ENCODE peak calls at places on chromosome 13, in ten cellular contexts. I, L, J, H, W, V, P, C, X and D are unnamed samples.

GRCh38 chr13:97329331-97329730 is 104.6 kb upstream of the RAP2A start:
- DNase-seq in I (no peak), L (no peak), J (no peak), H (peak; percentile 10), W (no peak), V (peak; percentile 47), P (peak; percentile 40), C (no peak), X (peak; percentile 22), D (no peak)

GRCh38 chr13:38670627-38671026 is 16.2 kb upstream of the FREM2 start:
- DNase-seq in I (no peak), L (no peak), J (no peak), H (peak; percentile 18), W (no peak), V (peak; percentile 48), P (no peak), C (no peak), X (peak; percentile 53), D (no peak)

GRCh38 chr13:51925865-51926527 is 64.2 kb downstream of the CCDC70 start:
- DNase-seq in I (no peak), L (no peak), J (no peak), H (no peak), W (no peak), V (no peak), P (no peak), C (peak; percentile 9), X (no peak), D (no peak)

GRCh38 chr13:23578411-23579071 is 8.3 kb downstream of the TNFRSF19 start:
- DNase-seq in I (peak; percentile 75), L (peak; percentile 43), J (no peak), H (peak; percentile 62), W (peak; percentile 41), V (peak; percentile 70), P (peak; percentile 73), C (peak; percentile 71), X (peak; percentile 88), D (no peak)

GRCh38 chr13:37303610-37304009 is 198.1 kb upstream of the CSNK1A1L start:
- DNase-seq in I (no peak), L (no peak), J (no peak), H (no peak), W (no peak), V (no peak), P (no peak), C (no peak), X (no peak), D (no peak)

GRCh38 chr13:74107598-74107997 is 26.6 kb downstream of the KLF12 start:
- DNase-seq in I (no peak), L (no peak), J (no peak), H (no peak), W (no peak), V (no peak), P (no peak), C (no peak), X (no peak), D (no peak)

GRCh38 chr13:106475852-106476251 is 59.6 kb downstream of the EFNB2 start:
- DNase-seq in I (no peak), L (no peak), J (no peak), H (no peak), W (no peak), V (peak; percentile 23), P (no peak), C (no peak), X (no peak), D (no peak)

GRCh38 chr13:99045396-99045795 is 67.5 kb upstream of the DOCK9 start:
- DNase-seq in I (no peak), L (no peak), J (no peak), H (no peak), W (no peak), V (peak; percentile 67), P (peak; percentile 68), C (no peak), X (no peak), D (no peak)

GRCh38 chr13:98571955-98572662 is 4.8 kb downstream of the STK24 start:
- DNase-seq in I (no peak), L (no peak), J (no peak), H (peak; percentile 44), W (no peak), V (peak; percentile 44), P (peak; percentile 87), C (peak; percentile 73), X (peak; percentile 82), D (peak; percentile 73)

GRCh38 chr13:87344176-87344575 is 327.0 kb upstream of the SLITRK5 start:
- DNase-seq in I (no peak), L (no peak), J (no peak), H (no peak), W (no peak), V (peak; percentile 50), P (no peak), C (no peak), X (no peak), D (no peak)

GRCh38 chr13:25463496-25463895 is 91.7 kb downstream of the ATP8A2 start:
- DNase-seq in I (no peak), L (no peak), J (no peak), H (no peak), W (no peak), V (peak; percentile 56), P (peak; percentile 4), C (no peak), X (peak; percentile 33), D (no peak)

GRCh38 chr13:77893066-77893465 is 25.6 kb downstream of the EDNRB start:
- DNase-seq in I (no peak), L (no peak), J (no peak), H (no peak), W (no peak), V (no peak), P (no peak), C (no peak), X (no peak), D (no peak)

GRCh38 chr13:48731957-48732569 is 78.3 kb downstream of the CYSLTR2 start:
- DNase-seq in I (peak; percentile 70), L (peak; percentile 26), J (no peak), H (peak; percentile 79), W (peak; percentile 40), V (no peak), P (peak; percentile 12), C (peak; percentile 6), X (peak; percentile 49), D (no peak)

GRCh38 chr13:110471156-110471832 is 90.2 kb downstream of the RAB20 start:
- DNase-seq in I (no peak), L (no peak), J (no peak), H (no peak), W (no peak), V (no peak), P (no peak), C (no peak), X (no peak), D (no peak)